ENCODE peak calls at places on chromosomes 5 and 9, in five cellular contexts. B, S, Q, A and R are unnamed samples.

GRCh38 chr5:57780306-57780958 is 297.8 kb upstream of the ACTBL2 start:
- DNase-seq in Q (no peak), B (no peak), S (no peak), A (no peak), R (no peak)

GRCh38 chr9:137745541-137745991 is 126.8 kb downstream of the EHMT1 start:
- DNase-seq in B (no peak), S (no peak), A (no peak), Q (peak), R (no peak)

GRCh38 chr5:39080597-39081204 is 6.5 kb upstream of the RICTOR start:
- DNase-seq in A (no peak), Q (peak), S (peak), B (peak), R (peak)

GRCh38 chr9:110712955-110713354 is 44.4 kb downstream of the MUSK start:
- DNase-seq in A (no peak), B (no peak), Q (no peak), S (no peak), R (no peak)

GRCh38 chr5:148179234-148179824 is 11.0 kb downstream of the SPINK14 start:
- DNase-seq in B (no peak), Q (peak), A (no peak), S (peak), R (no peak)

GRCh38 chr9:89278997-89279739 is 31.8 kb upstream of the CKS2 start:
- DNase-seq in B (no peak), A (no peak), S (no peak), Q (peak), R (no peak)

GRCh38 chr5:144832416-144832815 is 661.7 kb downstream of the KCTD16 start:
- DNase-seq in Q (no peak), B (no peak), S (no peak), A (no peak), R (no peak)

GRCh38 chr5:55146080-55146479 is 13.9 kb upstream of the GPX8 start:
- DNase-seq in Q (no peak), B (no peak), A (no peak), S (no peak), R (no peak)

GRCh38 chr5:107381189-107381856 is 289.4 kb downstream of the EFNA5 start:
- DNase-seq in B (peak), S (no peak), A (no peak), Q (no peak), R (no peak)

GRCh38 chr5:149799119-149799623 is 69.1 kb downstream of the PPARGC1B start:
- DNase-seq in A (no peak), S (no peak), Q (no peak), B (no peak), R (no peak)

GRCh38 chr5:14684757-14685156 is 20.2 kb downstream of the OTULIN start:
- DNase-seq in Q (no peak), S (no peak), A (no peak), B (no peak), R (no peak)

GRCh38 chr9:75830303-75830702 is 60.2 kb upstream of the PCSK5 start:
- DNase-seq in B (no peak), Q (no peak), A (no peak), S (no peak), R (no peak)

GRCh38 chr5:129904667-129905466 is 602 bp downstream of the CHSY3 start:
- DNase-seq in Q (no peak), A (no peak), S (no peak), B (no peak), R (no peak)

GRCh38 chr5:134394932-134395331 is 16.7 kb downstream of the CDKN2AIPNL start:
- DNase-seq in A (no peak), Q (no peak), B (no peak), S (no peak), R (no peak)

GRCh38 chr5:37658440-37658839 is 181.4 kb downstream of the GDNF start:
- DNase-seq in S (no peak), B (no peak), Q (no peak), A (no peak), R (no peak)

GRCh38 chr9:85171163-85171562 is 501.6 kb downstream of the NTRK2 start:
- DNase-seq in B (no peak), Q (no peak), A (no peak), S (no peak), R (no peak)

GRCh38 chr5:117594165-117594564 is 1019.5 kb upstream of the SEMA6A start:
- DNase-seq in S (no peak), A (no peak), Q (no peak), B (no peak), R (peak)

GRCh38 chr9:7303932-7304331 is 495.6 kb downstream of the DMAC1 start:
- DNase-seq in B (no peak), S (no peak), Q (no peak), A (no peak), R (no peak)

GRCh38 chr5:95899040-95899439 is 62.6 kb downstream of the ELL2 start:
- DNase-seq in A (no peak), S (no peak), Q (no peak), B (no peak), R (no peak)

GRCh38 chr5:36389245-36389644 is 87.5 kb upstream of the RANBP3L start:
- DNase-seq in B (no peak), S (peak), A (no peak), Q (no peak), R (no peak)

GRCh38 chr5:14114615-14115251 is 28.4 kb upstream of the TRIO start:
- DNase-seq in S (no peak), B (no peak), A (no peak), Q (no peak), R (no peak)

GRCh38 chr5:95858661-95859326 is 36.3 kb upstream of the GLRX start:
- DNase-seq in Q (peak), B (peak), S (peak), A (peak), R (peak)

GRCh38 chr9:129781991-129782390 is 21.0 kb upstream of the TOR1B start:
- DNase-seq in B (no peak), A (no peak), S (no peak), Q (no peak), R (no peak)

GRCh38 chr9:105039180-105039799 is 111.3 kb upstream of the ABCA1 start:
- DNase-seq in Q (peak), A (no peak), S (no peak), B (no peak), R (no peak)

GRCh38 chr9:101387871-101388506 is 3.2 kb upstream of the BAAT start:
- DNase-seq in B (no peak), A (no peak), Q (peak), S (no peak), R (no peak)

GRCh38 chr5:73229271-73229670 is 56.3 kb downstream of the TMEM174 start:
- DNase-seq in S (no peak), Q (no peak), B (no peak), A (no peak), R (no peak)

GRCh38 chr5:175483337-175483736 is 5.0 kb downstream of the SFXN1 start:
- DNase-seq in B (no peak), S (no peak), Q (no peak), A (no peak), R (no peak)